ENCODE peak calls at places on chromosomes 1 and 21, in four cellular contexts. F, I, B and M are unnamed samples.

GRCh38 chr1:22808846-22809501 is 98.3 kb downstream of the EPHB2 start:
- DNase-seq in B (no peak), F (no peak), I (no peak), M (peak)

GRCh38 chr1:165376041-165376810 is 19.7 kb upstream of the LMX1A start:
- DNase-seq in B (peak), I (peak), F (peak), M (peak)

GRCh38 chr21:45257673-45258341 is 29.9 kb downstream of the POFUT2 start:
- DNase-seq in F (no peak), I (no peak), B (no peak), M (peak)

GRCh38 chr1:31645274-31645568 is 545 bp upstream of the PEF1 start:
- DNase-seq in B (no peak), F (no peak), I (peak), M (no peak)

GRCh38 chr1:228037401-228038386 is 30.9 kb downstream of the WNT3A start:
- DNase-seq in I (peak), B (peak), F (no peak), M (no peak)

GRCh38 chr21:31837613-31838390 is 35.0 kb upstream of the HUNK start:
- DNase-seq in I (no peak), F (no peak), B (no peak), M (no peak)

GRCh38 chr1:211476200-211476849 is 15.6 kb downstream of the RD3 start:
- DNase-seq in F (peak), B (peak), I (peak), M (peak)

GRCh38 chr21:38984982-38985422 is 179.3 kb downstream of the ETS2 start:
- DNase-seq in I (no peak), F (no peak), B (no peak), M (no peak)

GRCh38 chr1:80066060-80066459 is 1059.5 kb upstream of the ADGRL4 start:
- DNase-seq in I (no peak), B (no peak), F (no peak), M (no peak)

GRCh38 chr1:33429846-33430750 is 797 bp downstream of the PHC2 start:
- DNase-seq in F (peak), I (peak), B (peak), M (peak)

GRCh38 chr1:199684686-199685273 is 342.7 kb upstream of the NR5A2 start:
- DNase-seq in F (peak), I (peak), B (peak), M (no peak)

GRCh38 chr1:8302181-8302681 is 15.7 kb upstream of the SLC45A1 start:
- DNase-seq in F (no peak), I (no peak), B (no peak), M (no peak)

GRCh38 chr1:44696789-44697188 is 22.3 kb downstream of the ARMH1 start:
- DNase-seq in I (no peak), B (no peak), F (no peak), M (no peak)

GRCh38 chr1:206803221-206803730 is 31.0 kb upstream of the IL10 start:
- DNase-seq in B (peak), F (no peak), I (no peak), M (no peak)

GRCh38 chr1:30302808-30303310 is 420.5 kb downstream of the MATN1 start:
- DNase-seq in F (peak), I (no peak), B (no peak), M (no peak)

GRCh38 chr1:1847501-1848289 is 43.2 kb downstream of the GNB1 start:
- DNase-seq in I (no peak), B (no peak), F (no peak), M (no peak)

GRCh38 chr1:224733021-224733911 is 117.1 kb downstream of the CNIH3 start:
- DNase-seq in F (peak), I (no peak), B (peak), M (peak)

GRCh38 chr21:41597227-41597626 is 89.3 kb upstream of the TMPRSS2 start:
- DNase-seq in I (no peak), F (no peak), B (no peak), M (no peak)

GRCh38 chr1:59076612-59077011 is 220.3 kb upstream of the FGGY start:
- DNase-seq in I (no peak), F (no peak), B (no peak), M (no peak)

GRCh38 chr1:11176081-11176706 is 13.0 kb upstream of the ANGPTL7 start:
- DNase-seq in B (no peak), I (no peak), F (no peak), M (no peak)

GRCh38 chr1:244964112-244964971 is 100.0 kb upstream of the HNRNPU start:
- DNase-seq in F (no peak), I (no peak), B (no peak), M (no peak)

GRCh38 chr1:7281821-7282220 is 489.3 kb upstream of the VAMP3 start:
- DNase-seq in B (no peak), F (no peak), I (no peak), M (no peak)

GRCh38 chr21:41932191-41932575 is 21.6 kb downstream of the C2CD2 start:
- DNase-seq in B (no peak), F (no peak), I (no peak), M (no peak)

GRCh38 chr1:114956570-114956969 is 73.1 kb upstream of the TSHB start:
- DNase-seq in F (no peak), I (peak), B (no peak), M (no peak)

GRCh38 chr1:173784997-173785396 is 39.5 kb upstream of the DARS2 start:
- DNase-seq in I (no peak), B (no peak), F (no peak), M (no peak)

GRCh38 chr1:176515310-176515709 is 52.3 kb downstream of the PAPPA2 start:
- DNase-seq in B (no peak), F (no peak), I (no peak), M (peak)

GRCh38 chr1:29777522-29777921 is 541.2 kb downstream of the PTPRU start:
- DNase-seq in F (no peak), I (no peak), B (no peak), M (no peak)

GRCh38 chr1:61244114-61244513 is 161.8 kb downstream of the NFIA start:
- DNase-seq in F (no peak), I (no peak), B (no peak), M (no peak)

GRCh38 chr1:174401075-174401474 is 46.7 kb upstream of the GPR52 start:
- DNase-seq in I (no peak), B (no peak), F (no peak), M (no peak)

GRCh38 chr1:30652151-30652915 is 71.1 kb downstream of the MATN1 start:
- DNase-seq in F (no peak), I (no peak), B (no peak), M (no peak)

GRCh38 chr1:19463204-19463803 is 22.0 kb downstream of the CAPZB start:
- DNase-seq in B (peak), I (no peak), F (no peak), M (no peak)

GRCh38 chr1:116164056-116164889 is 53.1 kb downstream of the MAB21L3 start:
- DNase-seq in B (no peak), I (no peak), F (no peak), M (no peak)

GRCh38 chr1:67535474-67535873 is 105.3 kb upstream of the SERBP1 start:
- DNase-seq in F (no peak), I (peak), B (peak), M (peak)

GRCh38 chr1:239505094-239505493 is 118.7 kb downstream of the CHRM3 start:
- DNase-seq in B (no peak), F (no peak), I (no peak), M (no peak)

GRCh38 chr1:77513839-77514763 is 168.4 kb downstream of the ZZZ3 start:
- DNase-seq in F (no peak), B (no peak), I (no peak), M (no peak)

GRCh38 chr1:110829955-110830553 is 42.9 kb upstream of the CD53 start:
- DNase-seq in I (peak), B (peak), F (peak), M (no peak)

GRCh38 chr1:203592156-203592555 is 34.5 kb upstream of the ATP2B4 start:
- DNase-seq in B (no peak), F (no peak), I (no peak), M (no peak)

GRCh38 chr1:217495249-217495648 is 135.6 kb downstream of the GPATCH2 start:
- DNase-seq in I (no peak), B (peak), F (no peak), M (no peak)